ENCODE peak calls at places on chromosomes 16 and 17, in four cellular contexts. L is activated T-helper 1 cell treated with Interleukin-2 at 50 U/mL for 16 hours, C is substantia nigra, Q is Peyer's patch. H is an unnamed sample.

GRCh38 chr17:29243792-29244191 is 2.9 kb upstream of the CRYBA1 start:
- DNase-seq in C (no peak), L (no peak), Q (no peak), H (no peak)

GRCh38 chr17:41664587-41665565 is 23.8 kb upstream of the EIF1 start:
- DNase-seq in Q (no peak), C (no peak), L (no peak), H (no peak)

GRCh38 chr17:82231562-82232321 is 2.9 kb downstream of the SLC16A3 start:
- DNase-seq in L (no peak), C (no peak), Q (peak; percentile 84), H (no peak)

GRCh38 chr17:7029659-7030058 is 6.2 kb upstream of the SLC16A13 start:
- DNase-seq in Q (no peak), L (no peak), C (no peak), H (peak; percentile 37)

GRCh38 chr17:2405247-2405926 is 4.5 kb upstream of the MNT start:
- DNase-seq in Q (no peak), L (no peak), C (no peak), H (no peak)

GRCh38 chr17:55883112-55883511 is 132.3 kb downstream of the PCTP start:
- DNase-seq in L (no peak), C (no peak), Q (no peak), H (no peak)

GRCh38 chr16:49596699-49597291 is 223.2 kb downstream of the C16orf78 start:
- DNase-seq in C (no peak), Q (no peak), L (no peak), H (no peak)

GRCh38 chr17:40329981-40330794 is 21.2 kb downstream of the RARA start:
- DNase-seq in C (no peak), Q (no peak), L (no peak), H (no peak)

GRCh38 chr17:8275421-8276290 is 12.8 kb upstream of the RANGRF start:
- DNase-seq in C (no peak), L (no peak), Q (no peak), H (no peak)

GRCh38 chr17:65554568-65555223 is 6.8 kb downstream of the AXIN2 start:
- DNase-seq in Q (no peak), L (no peak), C (no peak), H (no peak)

GRCh38 chr17:72972263-72972951 is 120.1 kb downstream of the SLC39A11 start:
- DNase-seq in C (no peak), L (no peak), Q (no peak), H (no peak)

GRCh38 chr17:7916799-7917198 is 710 bp upstream of the RNF227 start:
- DNase-seq in Q (no peak), L (no peak), C (no peak), H (no peak)

H was measured in T follicular helper cell.